ENCODE peak calls at places on chromosomes 1 and 21, in nine cellular contexts. K is Calu3, W is tibial artery, Z is foreskin keratinocyte, U is glutamatergic neuron, J is PC-9, Q is brain microvascular endothelial cell, A is lower leg skin, Y is epithelial cell of esophagus. O is an unnamed sample.

GRCh38 chr21:16455978-16456377 is 726.2 kb downstream of the USP25 start:
- DNase-seq in K (no peak), W (no peak), Z (no peak), U (peak; percentile 20), J (no peak), Q (no peak), A (no peak), Y (no peak), O (no peak)

GRCh38 chr1:119702384-119702783 is 9.3 kb upstream of the PHGDH start:
- DNase-seq in K (no peak), W (no peak), Z (peak; percentile 80), U (no peak), J (no peak), Q (peak; percentile 61), A (no peak), Y (peak; percentile 95), O (peak; percentile 51)

GRCh38 chr1:52032785-52033131 is 852 bp downstream of the KTI12 start:
- DNase-seq in K (peak; percentile 34), W (peak; percentile 73), Z (no peak), U (peak; percentile 55), J (peak; percentile 40), Q (peak; percentile 64), A (peak; percentile 19), Y (peak; percentile 34), O (peak; percentile 49)

GRCh38 chr21:16424331-16424749 is 694.6 kb downstream of the USP25 start:
- DNase-seq in K (no peak), W (no peak), Z (peak; percentile 45), U (no peak), J (no peak), Q (peak; percentile 11), A (no peak), Y (peak; percentile 32), O (no peak)

GRCh38 chr1:29789910-29790247 is 553.6 kb downstream of the PTPRU start:
- DNase-seq in K (no peak), W (no peak), Z (no peak), U (no peak), J (no peak), Q (no peak), A (no peak), Y (no peak), O (no peak)

GRCh38 chr21:34770581-34770980 is 101.8 kb downstream of the CLIC6 start:
- DNase-seq in K (no peak), W (no peak), Z (no peak), U (no peak), J (no peak), Q (no peak), A (no peak), Y (no peak), O (no peak)

GRCh38 chr1:204257446-204257845 is 43.7 kb upstream of the GOLT1A start:
- DNase-seq in K (no peak), W (no peak), Z (no peak), U (no peak), J (no peak), Q (no peak), A (no peak), Y (no peak), O (no peak)

GRCh38 chr21:29072873-29073221 is 601 bp downstream of the CCT8 start:
- DNase-seq in K (no peak), W (no peak), Z (peak; percentile 9), U (no peak), J (no peak), Q (peak; percentile 47), A (no peak), Y (peak; percentile 42), O (peak; percentile 16)

GRCh38 chr1:199073166-199073565 is 434.3 kb downstream of the PTPRC start:
- DNase-seq in K (no peak), W (no peak), Z (peak; percentile 40), U (no peak), J (no peak), Q (no peak), A (no peak), Y (peak; percentile 12), O (no peak)

GRCh38 chr1:1282998-1283397 is 2.8 kb downstream of the SCNN1D start:
- DNase-seq in K (no peak), W (no peak), Z (no peak), U (no peak), J (no peak), Q (peak; percentile 37), A (no peak), Y (peak; percentile 67), O (no peak)

DNA sequence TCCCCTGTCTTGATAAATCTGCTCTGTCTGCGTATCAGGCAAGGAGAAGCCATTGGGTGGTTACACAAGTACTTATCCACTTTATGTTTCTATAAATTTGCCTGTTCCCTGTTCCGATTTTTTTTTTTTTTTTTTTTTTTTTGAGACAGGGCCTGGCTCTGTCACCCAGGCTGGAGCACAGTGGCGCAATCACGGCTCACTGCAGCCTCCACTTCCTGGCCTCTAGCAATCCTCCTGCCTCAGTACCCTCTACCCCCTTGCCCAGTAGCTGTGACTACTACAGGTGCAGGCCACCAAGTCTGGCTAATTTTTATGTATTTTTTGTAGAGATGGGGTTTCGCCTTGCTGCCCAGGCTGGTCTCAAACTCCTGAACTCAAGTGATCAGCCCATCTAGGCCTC is 11.2 kb upstream of the CSRP1 start:
- DNase-seq in K (no peak), W (no peak), Z (no peak), U (no peak), J (no peak), Q (no peak), A (no peak), Y (no peak), O (no peak)
- TF ChIP-seq CTCF in K (no peak), W (no peak), Z (no peak), U (no peak), J (no peak), Q (no peak), A (no peak), Y (no peak), O (no peak)

DNA sequence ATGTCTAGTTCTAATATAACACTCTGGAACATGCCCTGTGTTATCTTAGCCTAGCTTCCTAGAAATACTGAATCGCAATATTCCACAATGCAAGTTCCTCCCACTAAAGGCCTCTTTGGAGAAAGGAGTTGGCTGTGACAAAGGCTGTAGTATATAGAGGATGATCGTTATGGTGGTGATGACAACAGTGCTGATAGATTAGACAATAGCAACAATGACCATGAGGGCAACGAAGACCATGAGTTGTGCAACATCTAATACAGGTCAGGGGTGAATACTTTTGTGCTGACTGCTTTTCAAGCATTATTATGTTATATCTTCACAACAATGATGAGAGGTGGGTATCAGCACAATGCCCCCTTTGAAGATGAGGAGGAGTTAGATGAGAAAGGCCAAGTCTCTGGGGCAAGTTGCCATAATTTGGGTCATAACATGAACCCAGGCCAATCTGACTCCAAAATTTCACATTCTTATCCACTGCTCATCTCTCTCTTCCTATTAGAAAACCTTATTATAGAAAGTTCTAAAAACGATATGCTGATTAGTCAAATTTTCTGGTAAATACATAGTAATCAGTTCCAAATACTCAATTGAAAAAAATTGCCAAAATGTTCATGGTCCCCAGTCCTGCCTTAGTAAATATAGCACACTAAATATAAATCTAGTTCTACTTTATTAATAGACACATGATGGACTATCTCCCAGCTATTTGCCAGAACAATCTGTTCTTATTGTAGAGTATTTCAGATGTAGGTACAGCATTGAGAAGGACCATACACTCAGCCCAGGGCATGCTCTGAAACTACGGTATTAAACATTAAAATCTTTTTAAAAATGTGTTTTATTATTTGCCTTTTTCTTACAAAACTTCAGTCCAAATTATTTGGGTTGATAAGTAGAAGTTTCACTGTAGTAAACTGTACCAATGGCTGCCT is 37.5 kb downstream of the HIVEP3 start:
- DNase-seq in K (no peak), W (no peak), Z (no peak), U (no peak), J (no peak), Q (no peak), A (no peak), Y (no peak), O (no peak)
- TF ChIP-seq CTCF in K (no peak), W (no peak), Z (no peak), U (no peak), J (no peak), Q (no peak), A (no peak), Y (no peak), O (no peak)

DNA sequence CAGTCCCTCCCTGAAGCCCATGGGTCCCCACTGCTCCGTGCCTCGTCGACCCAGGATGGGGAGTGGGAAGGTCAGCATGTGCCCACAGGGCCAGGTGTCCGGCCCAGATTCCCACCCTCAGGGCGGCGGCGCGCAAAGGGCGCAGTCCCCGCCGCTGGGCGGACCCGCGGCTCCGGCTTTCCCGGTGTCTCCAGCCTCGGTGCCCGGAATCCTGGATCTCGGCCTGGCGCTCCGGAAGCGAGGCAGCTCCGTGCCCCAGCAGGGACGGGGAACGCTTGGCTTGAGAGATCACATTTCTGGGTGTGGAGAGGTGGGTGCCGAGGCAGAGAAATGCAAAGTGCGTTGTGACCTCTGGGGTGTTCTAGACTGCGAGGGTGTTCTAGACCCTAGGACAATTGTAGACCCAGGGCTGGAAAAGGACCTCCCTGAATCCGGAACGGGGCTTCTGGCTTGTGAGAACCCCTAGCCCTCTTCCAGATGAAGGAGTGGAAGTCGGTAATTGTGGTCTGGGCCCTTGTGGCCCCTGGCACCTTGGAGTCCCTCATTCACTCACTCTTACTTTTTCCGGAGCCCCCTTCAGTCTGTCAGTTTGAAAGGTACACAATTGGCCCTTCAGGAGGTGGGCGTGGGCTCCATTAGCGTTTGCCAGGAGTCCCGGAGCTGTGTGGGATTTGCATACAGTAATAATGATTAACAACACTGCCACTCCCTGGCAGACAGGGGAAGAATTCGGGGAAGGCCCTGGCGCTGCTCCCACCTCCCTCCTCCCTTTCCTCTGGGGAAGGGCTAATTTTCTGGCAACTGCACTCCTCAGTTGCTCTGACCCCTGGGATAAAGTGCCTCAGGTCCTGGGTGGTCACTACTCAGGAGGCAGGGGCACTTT is 1.7 kb upstream of the KCND3 start:
- DNase-seq in K (peak; percentile 55), W (peak; percentile 86), Z (peak; percentile 34), U (peak; percentile 63), J (peak; percentile 4), Q (no peak), A (peak; percentile 40), Y (peak; percentile 76), O (peak; percentile 17)
- TF ChIP-seq CTCF in K (no peak), W (peak; percentile 35), Z (peak; percentile 70), U (no peak), J (no peak), Q (peak; percentile 33), A (no peak), Y (peak; percentile 60), O (peak; percentile 51)

DNA sequence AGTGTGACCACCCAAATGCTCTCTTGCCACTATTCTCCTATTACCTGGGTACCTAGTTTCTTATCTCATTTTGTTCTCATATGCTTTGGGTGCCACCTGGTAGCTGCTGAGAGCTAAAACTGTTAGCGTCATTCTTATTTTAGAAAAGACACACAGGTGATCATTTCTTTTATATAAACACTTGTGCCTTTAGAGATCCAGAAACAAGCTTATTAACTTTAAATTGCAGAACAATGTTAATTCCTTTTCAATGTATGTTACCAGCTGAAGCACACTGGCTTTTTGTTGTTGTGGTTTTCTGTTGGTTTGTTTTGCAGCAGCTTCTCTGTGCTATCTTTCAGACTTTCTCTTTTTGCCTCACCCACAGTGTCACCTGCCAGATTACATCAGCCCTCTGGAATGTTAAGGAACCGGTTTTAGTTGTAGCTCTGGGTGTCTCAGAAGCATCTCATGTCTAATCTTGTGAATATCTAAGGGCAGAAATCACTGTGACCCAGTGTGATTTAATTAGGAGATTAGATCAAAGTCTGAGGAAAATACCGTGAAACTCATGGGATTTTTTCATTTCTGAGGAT is 43.4 kb upstream of the SLC19A2 start:
- DNase-seq in K (peak; percentile 89), W (no peak), Z (peak; percentile 95), U (no peak), J (peak; percentile 76), Q (no peak), A (peak; percentile 75), Y (peak; percentile 97), O (no peak)
- TF ChIP-seq CTCF in K (no peak), W (no peak), Z (peak; percentile 27), U (no peak), J (no peak), Q (no peak), A (no peak), Y (no peak), O (no peak)

GRCh38 chr1:9680828-9681227 is 29.3 kb downstream of the PIK3CD start:
- DNase-seq in K (no peak), W (no peak), Z (no peak), U (no peak), J (no peak), Q (no peak), A (no peak), Y (no peak), O (no peak)
- TF ChIP-seq CTCF in K (no peak), W (no peak), Z (no peak), U (no peak), J (no peak), Q (no peak), A (no peak), Y (no peak), O (no peak)